ENCODE peak calls at places on chromosomes 3 and 15, in nine cellular contexts. Q, F, Y, S, G, X, D, N and T are unnamed samples.

GRCh38 chr3:120440001-120440703 is 10.6 kb downstream of the FSTL1 start:
- DNase-seq in X (no peak), N (no peak), Q (no peak), D (no peak), F (no peak), Y (no peak), S (no peak), G (no peak), T (no peak)

GRCh38 chr3:42071720-42072582 is 19.2 kb upstream of the TRAK1 start:
- DNase-seq in N (no peak), Y (peak; percentile 18), X (peak; percentile 63), D (no peak), G (no peak), F (peak; percentile 71), S (peak; percentile 74), Q (no peak), T (no peak)

GRCh38 chr3:9808345-9809037 is 1.6 kb upstream of the TTLL3 start:
- DNase-seq in Y (no peak), N (peak; percentile 57), F (no peak), D (peak; percentile 8), S (peak; percentile 86), Q (peak; percentile 26), G (no peak), X (peak; percentile 18), T (no peak)

GRCh38 chr3:40754966-40755365 is 230.2 kb downstream of the ZNF621 start:
- DNase-seq in D (no peak), Q (no peak), N (no peak), Y (no peak), X (no peak), F (no peak), S (no peak), G (no peak), T (no peak)

GRCh38 chr15:38885477-38885952 is 320.9 kb upstream of the RASGRP1 start:
- DNase-seq in S (no peak), Y (peak; percentile 70), F (no peak), G (no peak), D (no peak), Q (no peak), N (no peak), X (no peak), T (no peak)

GRCh38 chr15:77834276-77834990 is 201.7 kb upstream of the LINGO1 start:
- DNase-seq in D (no peak), X (no peak), N (no peak), F (no peak), S (no peak), Q (no peak), G (no peak), Y (no peak), T (no peak)

GRCh38 chr15:48500595-48500994 is 144.9 kb downstream of the FBN1 start:
- DNase-seq in X (no peak), G (no peak), N (no peak), Y (no peak), F (no peak), D (no peak), S (no peak), Q (no peak), T (no peak)

GRCh38 chr15:55937040-55937439 is 56.4 kb downstream of the NEDD4 start:
- DNase-seq in Q (no peak), S (no peak), X (no peak), D (no peak), Y (no peak), G (no peak), N (no peak), F (no peak), T (no peak)

GRCh38 chr3:46848271-46849097 is 14.8 kb downstream of the MYL3 start:
- DNase-seq in X (no peak), D (no peak), S (peak; percentile 87), F (peak; percentile 58), Q (no peak), G (no peak), N (no peak), Y (peak; percentile 61), T (no peak)

GRCh38 chr3:70358978-70359580 is 46.6 kb upstream of the MDFIC2 start:
- DNase-seq in Y (peak; percentile 26), S (peak; percentile 50), F (no peak), X (no peak), Q (no peak), G (no peak), N (no peak), D (no peak), T (no peak)

GRCh38 chr3:49422379-49423248 is at the start of gene AMT:
- DNase-seq in D (no peak), S (peak; percentile 96), F (no peak), Q (no peak), G (no peak), X (no peak), Y (no peak), N (no peak), T (no peak)

GRCh38 chr15:81950841-81951414 is 94.9 kb downstream of the MEX3B start:
- DNase-seq in S (peak; percentile 21), Y (no peak), G (no peak), N (no peak), D (no peak), Q (no peak), X (no peak), F (no peak), T (no peak)

GRCh38 chr15:20356444-20357138 is 185.0 kb downstream of the GOLGA6L6 start:
- DNase-seq in N (peak; percentile 90), D (no peak), F (peak; percentile 78), S (peak; percentile 64), G (peak; percentile 64), Q (peak; percentile 72), Y (no peak), X (no peak), T (no peak)

GRCh38 chr3:47950453-47950852 is 65.8 kb downstream of the MAP4 start:
- DNase-seq in X (no peak), Y (no peak), Q (no peak), F (no peak), G (no peak), N (peak; percentile 18), D (no peak), S (no peak), T (no peak)